ENCODE peak calls at places on chromosomes 11 and 22, in five cellular contexts. Z is epithelial cell of esophagus; P is CD4-positive, alpha-beta T cell; D is prostate gland; V is BJ. A is an unnamed sample.

GRCh38 chr11:76781861-76782500 is 1.2 kb upstream of the TSKU start:
- DNase-seq in P (no peak), Z (peak; percentile 88), V (no peak), D (peak; percentile 64), A (no peak)

GRCh38 chr11:120516461-120517389 is 5.2 kb downstream of the GRIK4 start:
- DNase-seq in V (no peak), D (no peak), P (no peak), Z (no peak), A (no peak)

GRCh38 chr11:76665172-76665571 is 5.4 kb downstream of the LRRC32 start:
- DNase-seq in V (no peak), Z (no peak), D (no peak), P (no peak), A (no peak)

GRCh38 chr11:24734742-24735141 is 237.9 kb downstream of the LUZP2 start:
- DNase-seq in V (no peak), D (no peak), Z (no peak), P (no peak), A (no peak)

GRCh38 chr22:19793161-19793560 is 32.6 kb downstream of the TBX1 start:
- DNase-seq in P (no peak), Z (no peak), D (no peak), V (no peak), A (no peak)

GRCh38 chr11:122984186-122985011 is 2.8 kb upstream of the BSX start:
- DNase-seq in Z (no peak), V (no peak), D (no peak), P (no peak), A (no peak)

GRCh38 chr11:1437500-1437899 is 47.8 kb downstream of the BRSK2 start:
- DNase-seq in P (no peak), D (no peak), V (no peak), Z (no peak), A (no peak)

GRCh38 chr22:38417252-38418060 is 37.5 kb downstream of the KCNJ4 start:
- DNase-seq in V (no peak), P (no peak), Z (no peak), D (no peak), A (no peak)

GRCh38 chr11:70066628-70067027 is 11.5 kb upstream of the ANO1 start:
- DNase-seq in D (no peak), Z (no peak), V (no peak), P (no peak), A (no peak)

GRCh38 chr11:94553938-94554337 is 10.2 kb downstream of the FUT4 start:
- DNase-seq in Z (peak; percentile 67), V (no peak), P (no peak), D (no peak), A (peak; percentile 79)

GRCh38 chr22:21754523-21755128 is 19.0 kb upstream of the YPEL1 start:
- DNase-seq in P (no peak), D (no peak), Z (no peak), V (no peak), A (peak; percentile 33)

GRCh38 chr22:49464024-49464423 is 363.6 kb downstream of the BRD1 start:
- DNase-seq in Z (no peak), P (no peak), D (no peak), V (no peak), A (no peak)

GRCh38 chr11:62933775-62934495 is 12.8 kb upstream of the CHRM1 start:
- DNase-seq in V (no peak), D (no peak), Z (no peak), P (no peak), A (no peak)

DNA sequence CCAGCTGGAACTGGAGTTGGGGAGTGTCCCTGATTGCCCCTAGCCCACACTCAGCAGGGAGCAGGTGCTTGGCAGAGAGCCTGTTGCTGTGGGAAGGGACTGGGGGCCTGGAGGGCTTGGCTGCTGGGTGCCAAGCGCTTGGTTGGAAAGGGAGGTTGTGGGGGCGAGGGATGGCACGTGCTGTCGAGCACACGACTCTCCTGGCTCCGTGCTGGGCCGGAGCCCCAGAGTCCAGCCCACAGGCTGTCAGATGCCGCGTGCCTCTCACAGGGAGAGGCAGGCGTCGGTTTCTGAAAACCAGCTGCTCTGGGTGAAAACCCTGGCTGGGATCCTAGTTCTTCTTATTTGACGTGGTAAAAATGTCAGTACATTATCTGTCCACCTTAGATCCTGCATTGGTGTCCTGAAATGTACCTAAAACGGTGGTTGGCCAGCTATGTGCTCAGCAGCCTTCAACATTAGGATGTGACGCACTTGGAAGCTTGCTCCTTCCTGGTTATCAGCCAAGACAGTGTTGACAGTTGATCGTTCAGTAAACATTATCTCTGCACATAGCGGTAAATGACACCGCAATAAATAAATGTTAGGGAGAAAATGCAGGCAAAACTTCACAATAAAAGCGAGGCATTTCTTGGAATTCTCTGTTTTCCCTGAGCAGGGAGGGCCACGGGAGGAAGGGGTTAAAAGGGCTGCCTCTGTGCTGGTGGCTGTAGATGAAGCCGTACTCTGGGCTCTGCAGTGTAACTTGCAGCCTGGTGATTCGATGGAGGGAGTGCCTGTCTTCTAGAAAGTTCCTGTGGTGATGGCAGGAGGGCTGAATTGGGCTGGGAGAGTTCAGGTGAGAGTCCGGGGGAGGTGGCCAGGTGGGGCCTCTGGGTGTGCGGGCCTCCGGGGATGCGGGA is 29.2 kb downstream of the GRAMD4 start:
- DNase-seq in D (peak; percentile 81), Z (no peak), V (no peak), P (no peak), A (peak; percentile 69)
- TF ChIP-seq CTCF in D (no peak), Z (no peak), V (no peak), P (no peak), A (no peak)

GRCh38 chr11:66068154-66068821 is 1.8 kb upstream of the PACS1 start:
- DNase-seq in D (peak; percentile 65), V (no peak), Z (peak; percentile 77), P (peak; percentile 78), A (peak; percentile 69)

GRCh38 chr11:66069715-66070603 is at the start of gene PACS1:
- DNase-seq in Z (peak; percentile 65), D (peak; percentile 58), P (peak; percentile 59), V (peak; percentile 26), A (peak; percentile 70)

GRCh38 chr11:66070604-66071325 is 693 bp downstream of the PACS1 start:
- DNase-seq in P (no peak), D (peak; percentile 60), V (no peak), Z (peak; percentile 53), A (peak; percentile 24)

GRCh38 chr11:66067640-66068039 is 2.4 kb upstream of the PACS1 start:
- DNase-seq in D (no peak), P (no peak), V (no peak), Z (no peak), A (no peak)

GRCh38 chr11:66068923-66069714 is 953 bp upstream of the PACS1 start:
- DNase-seq in D (peak; percentile 61), V (no peak), P (no peak), Z (peak; percentile 50), A (peak; percentile 64)
- TF ChIP-seq CTCF in D (no peak), V (peak; percentile 34), P (no peak), Z (peak; percentile 31), A (peak; percentile 16)

GRCh38 chr22:45867118-45867905 is 109.7 kb downstream of the WNT7B start:
- DNase-seq in D (no peak), V (no peak), P (no peak), Z (no peak), A (peak; percentile 25)
- TF ChIP-seq CTCF in D (peak; percentile 36), V (no peak), P (no peak), Z (no peak), A (no peak)

GRCh38 chr22:44889233-44889878 is 120.4 kb downstream of the PHF21B start:
- DNase-seq in D (no peak), P (no peak), Z (no peak), V (no peak), A (no peak)
- TF ChIP-seq CTCF in D (no peak), P (no peak), Z (no peak), V (peak; percentile 10), A (no peak)

DNA sequence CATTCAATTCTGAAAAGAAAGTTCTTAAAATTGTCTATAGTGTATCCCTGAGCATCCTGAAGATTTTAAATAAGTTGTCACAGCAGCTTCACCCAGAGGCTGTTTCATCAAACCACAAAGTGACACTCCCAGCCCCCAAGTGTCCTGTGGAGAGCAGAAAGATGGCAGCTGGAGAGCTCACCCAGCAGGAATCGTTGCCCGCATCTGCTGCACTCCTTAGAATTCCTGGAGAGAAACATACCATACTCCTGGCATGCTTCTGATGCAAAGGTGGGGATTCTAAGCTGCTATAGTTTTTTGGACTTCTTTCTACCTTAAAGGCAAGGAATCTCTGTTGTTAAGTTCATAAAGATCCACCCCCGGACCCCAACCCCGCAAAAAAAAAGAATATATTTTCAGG is 13.5 kb upstream of the CYB5R2 start:
- DNase-seq in P (no peak), V (no peak), D (no peak), Z (no peak), A (no peak)
- TF ChIP-seq CTCF in P (no peak), V (no peak), D (no peak), Z (no peak), A (no peak)

GRCh38 chr11:86418929-86419328 is 44.2 kb downstream of the CCDC81 start:
- DNase-seq in V (no peak), Z (peak; percentile 50), D (no peak), P (no peak), A (peak; percentile 29)
- TF ChIP-seq CTCF in V (peak; percentile 22), Z (peak; percentile 42), D (no peak), P (no peak), A (peak; percentile 27)

DNA sequence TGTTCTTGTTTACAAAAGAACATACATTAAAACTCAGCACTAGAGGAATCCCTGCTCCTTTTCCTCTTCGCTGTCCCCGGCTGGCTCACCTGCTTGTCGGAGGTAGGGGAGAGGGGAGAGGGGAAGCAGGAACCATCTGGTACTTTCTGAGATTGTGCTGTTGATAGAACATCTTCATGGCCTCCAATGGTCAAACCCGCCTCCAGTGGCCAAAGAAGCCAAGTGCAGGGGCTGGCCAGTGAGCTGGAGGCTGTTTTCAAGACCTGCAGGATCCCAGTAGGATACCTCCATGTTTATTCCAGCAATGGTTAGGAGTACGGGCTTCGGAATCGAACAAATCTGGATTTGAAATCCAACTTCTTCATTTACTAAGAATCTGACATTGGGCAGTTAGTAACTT is 92.6 kb downstream of the PKNOX2 start:
- DNase-seq in Z (no peak), D (no peak), P (no peak), V (no peak), A (no peak)
- TF ChIP-seq CTCF in Z (no peak), D (no peak), P (no peak), V (peak; percentile 40), A (peak; percentile 18)

GRCh38 chr11:125091247-125091876 is 20.1 kb downstream of the TMEM218 start:
- DNase-seq in P (no peak), D (no peak), Z (peak; percentile 89), V (no peak), A (peak; percentile 67)
- TF ChIP-seq CTCF in P (peak; percentile 22), D (peak; percentile 51), Z (peak; percentile 43), V (peak; percentile 62), A (peak; percentile 62)

DNA sequence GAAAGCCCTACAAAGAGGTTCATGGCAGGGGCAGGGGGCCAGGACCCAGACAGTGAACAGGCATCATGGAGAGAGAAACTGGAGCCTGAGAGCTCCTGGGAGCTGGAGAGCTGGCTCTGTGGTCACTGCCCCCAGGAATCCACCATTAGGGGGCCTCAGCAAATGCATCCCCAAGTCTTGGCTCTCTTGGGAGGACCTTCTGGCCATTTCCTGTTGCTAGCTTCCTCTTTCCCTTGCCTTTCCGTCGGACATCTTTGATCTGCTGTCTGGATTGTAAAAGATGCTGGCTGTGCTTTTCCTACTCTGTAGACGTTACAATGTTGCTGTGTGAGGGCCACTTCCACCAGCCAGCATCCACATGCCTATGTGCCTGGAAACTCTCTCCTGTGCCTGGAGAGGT is 7.1 kb upstream of the CRYBB2 start:
- DNase-seq in P (no peak), Z (no peak), D (no peak), V (no peak), A (no peak)
- TF ChIP-seq CTCF in P (no peak), Z (no peak), D (no peak), V (no peak), A (no peak)

A was measured in fibroblast of mammary gland.